ENCODE peak calls at places on chromosomes 4 and X, in nine cellular contexts. B, S, Q, N, K, P, H, O and J are unnamed samples.

GRCh38 chr4:22129454-22130075 is 181.0 kb upstream of the KCNIP4 start:
- DNase-seq in H (peak; percentile 34), K (no peak), S (peak; percentile 11), Q (peak; percentile 47), N (peak; percentile 18), P (no peak), O (peak; percentile 37), B (no peak), J (peak; percentile 32)

GRCh38 chr4:84258905-84259830 is 239.9 kb downstream of the NKX6-1 start:
- DNase-seq in K (no peak), S (peak; percentile 35), B (no peak), O (peak; percentile 32), Q (peak; percentile 53), N (no peak), H (peak; percentile 19), P (no peak), J (peak; percentile 34)

GRCh38 chrX:99750721-99751120 is 659.4 kb downstream of the PCDH19 start:
- DNase-seq in H (no peak), P (no peak), Q (no peak), O (no peak), K (no peak), S (no peak), N (no peak), B (no peak), J (no peak)

GRCh38 chrX:64334467-64334866 is 60.8 kb downstream of the MTMR8 start:
- DNase-seq in P (no peak), H (no peak), B (no peak), K (no peak), O (no peak), Q (no peak), S (no peak), N (no peak), J (no peak)

GRCh38 chr4:22410645-22411247 is 105.1 kb downstream of the ADGRA3 start:
- DNase-seq in S (peak; percentile 17), P (no peak), O (no peak), K (no peak), H (no peak), Q (peak; percentile 30), B (no peak), N (no peak), J (peak; percentile 37)

GRCh38 chr4:105232374-105232773 is 85.7 kb downstream of the TET2 start:
- DNase-seq in S (no peak), H (no peak), N (no peak), K (no peak), O (no peak), B (no peak), P (no peak), Q (no peak), J (no peak)

GRCh38 chr4:8556341-8557150 is 23.6 kb upstream of the GPR78 start:
- DNase-seq in O (peak; percentile 31), S (peak; percentile 25), K (no peak), P (no peak), N (no peak), H (no peak), B (no peak), Q (peak; percentile 37), J (no peak)

GRCh38 chrX:49106930-49107329 is 16.6 kb downstream of the GPKOW start:
- DNase-seq in H (peak; percentile 62), B (no peak), K (no peak), N (peak; percentile 30), O (peak; percentile 25), P (no peak), S (peak; percentile 56), Q (peak; percentile 71), J (peak; percentile 39)

GRCh38 chr4:176680668-176681067 is 112.1 kb downstream of the VEGFC start:
- DNase-seq in K (no peak), S (no peak), Q (peak; percentile 5), O (no peak), P (no peak), B (no peak), H (no peak), N (no peak), J (no peak)

GRCh38 chr4:176671532-176671931 is 121.2 kb downstream of the VEGFC start:
- DNase-seq in B (no peak), S (no peak), N (peak; percentile 13), P (no peak), O (no peak), Q (peak; percentile 8), K (no peak), H (no peak), J (no peak)

DNA sequence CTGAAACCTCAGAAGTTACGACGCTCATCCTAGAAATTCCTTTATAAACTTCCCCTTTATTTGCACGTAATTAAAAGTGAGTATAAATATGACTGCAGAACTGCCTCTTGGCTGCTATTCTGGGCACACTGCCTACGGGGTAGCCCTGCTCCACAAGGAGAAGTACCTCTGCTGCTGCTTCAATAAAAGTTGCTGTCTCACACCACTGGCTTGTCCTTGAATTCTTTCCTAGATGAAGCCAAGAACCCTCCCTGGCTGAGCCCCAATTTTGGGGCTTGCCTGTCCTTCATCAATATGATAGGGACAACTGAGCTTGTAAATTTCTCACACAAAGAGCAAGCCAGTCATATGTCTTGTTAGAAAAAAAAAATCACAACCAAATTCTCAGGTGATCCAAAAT is 115.8 kb downstream of the VEGFC start:
- DNase-seq in B (no peak), S (peak; percentile 16), N (no peak), K (no peak), H (no peak), P (no peak), Q (no peak), O (no peak), J (no peak)
- TF ChIP-seq CTCF in B (no peak), S (no peak), N (no peak), K (no peak), H (no peak), P (no peak), Q (no peak), O (no peak), J (no peak)

GRCh38 chr4:176385601-176386000 is 65.8 kb downstream of the SPCS3 start:
- DNase-seq in Q (no peak), S (no peak), N (no peak), P (no peak), K (no peak), O (no peak), B (no peak), H (no peak), J (no peak)

GRCh38 chr4:176380352-176381157 is 60.8 kb downstream of the SPCS3 start:
- DNase-seq in B (no peak), Q (no peak), K (no peak), H (no peak), N (no peak), S (no peak), O (no peak), P (no peak), J (no peak)

GRCh38 chr4:176387571-176387970 is 67.8 kb downstream of the SPCS3 start:
- DNase-seq in O (no peak), K (no peak), S (peak; percentile 13), B (no peak), H (no peak), Q (peak; percentile 40), P (no peak), N (no peak), J (peak; percentile 40)

GRCh38 chr4:176377705-176378302 is 58.0 kb downstream of the SPCS3 start:
- DNase-seq in P (no peak), S (peak; percentile 25), B (no peak), O (no peak), H (peak; percentile 47), N (no peak), K (no peak), Q (peak; percentile 46), J (peak; percentile 52)

GRCh38 chr4:176383273-176384077 is 63.7 kb downstream of the SPCS3 start:
- DNase-seq in P (no peak), O (peak; percentile 73), S (peak; percentile 42), N (no peak), Q (peak; percentile 32), K (no peak), B (no peak), H (no peak), J (peak; percentile 72)
- H3K4me3 ChIP-seq in P (no peak overlapping the region), O (no peak overlapping the region), S (no peak overlapping the region), N (no peak overlapping the region), Q (no peak overlapping the region), K (no peak overlapping the region), B (no peak overlapping the region), H (no peak overlapping the region), J (no peak overlapping the region)

GRCh38 chr4:87500107-87500462 is 29.1 kb downstream of the SPARCL1 start:
- DNase-seq in B (no peak), H (no peak), S (no peak), K (no peak), N (no peak), O (no peak), Q (no peak), P (no peak), J (no peak)

GRCh38 chr4:87497586-87497985 is 31.6 kb downstream of the SPARCL1 start:
- DNase-seq in K (no peak), B (no peak), H (no peak), N (no peak), O (no peak), S (no peak), P (no peak), Q (no peak), J (no peak)

GRCh38 chr4:87499415-87500106 is 29.6 kb downstream of the SPARCL1 start:
- DNase-seq in K (no peak), Q (no peak), O (no peak), H (no peak), B (no peak), S (no peak), N (no peak), P (no peak), J (no peak)

GRCh38 chr4:87498446-87498900 is 30.7 kb downstream of the SPARCL1 start:
- DNase-seq in K (no peak), S (peak; percentile 78), N (no peak), Q (no peak), H (no peak), P (no peak), O (no peak), B (no peak), J (peak; percentile 50)

DNA sequence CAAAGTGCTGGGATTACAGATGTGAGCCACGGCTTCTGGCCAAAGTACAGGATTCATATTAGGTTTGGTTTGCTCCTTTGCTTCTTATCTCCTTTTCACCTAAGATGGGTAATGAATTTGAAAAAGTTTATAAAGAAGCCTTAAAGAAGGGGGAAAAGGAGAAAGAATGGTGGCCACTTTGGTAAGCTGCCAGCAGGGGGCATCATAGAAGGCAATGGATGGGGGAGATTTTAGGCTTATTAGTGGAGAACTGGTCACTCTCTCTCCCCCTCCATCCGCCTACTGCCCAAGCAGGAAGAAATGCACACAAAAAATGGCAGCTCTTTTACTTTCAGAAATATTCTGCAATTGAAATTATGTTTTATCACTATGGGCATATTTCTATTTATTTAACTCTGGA is 32.0 kb downstream of the SPARCL1 start:
- DNase-seq in P (no peak), Q (no peak), B (no peak), N (no peak), K (no peak), O (no peak), H (peak; percentile 7), S (no peak), J (no peak)
- TF ChIP-seq CTCF in P (peak; percentile 11), Q (peak; percentile 47), B (no peak), N (no peak), K (peak; percentile 7), O (peak; percentile 63), H (peak; percentile 13), S (peak; percentile 11), J (peak; percentile 41)

DNA sequence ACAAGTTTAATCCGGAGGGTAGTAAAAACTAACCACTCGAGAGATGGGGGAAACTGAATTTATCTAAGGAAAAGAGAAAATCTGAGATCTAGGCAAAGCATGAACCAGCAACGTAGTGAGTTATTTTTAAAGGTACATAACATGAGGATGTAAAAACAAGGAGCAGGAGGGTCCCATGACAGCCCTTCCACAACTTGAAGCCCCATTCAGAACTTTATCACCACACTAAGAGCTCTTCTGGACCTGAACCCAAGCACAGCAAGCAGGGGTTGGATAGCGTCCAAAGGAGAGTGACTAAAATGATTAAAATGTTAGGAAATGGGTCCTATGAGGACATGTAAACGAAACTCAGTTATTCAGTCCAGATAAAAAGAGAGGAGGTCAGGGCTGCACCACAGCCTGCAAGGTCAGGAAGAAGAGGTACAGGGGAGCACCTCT is 16.2 kb downstream of the SH3RF1 start:
- DNase-seq in S (peak; percentile 81), Q (peak; percentile 94), H (peak; percentile 43), K (no peak), B (no peak), N (peak; percentile 26), O (peak; percentile 86), P (peak; percentile 51), J (peak; percentile 88)
- H3K4me3 ChIP-seq in S (no peak overlapping the region), Q (peak overlapping the region; percentile 22), H (peak overlapping the region; percentile 10), K (no peak overlapping the region), B (no peak overlapping the region), N (no peak overlapping the region), O (no peak overlapping the region), P (no peak overlapping the region), J (no peak overlapping the region)